ENCODE peak calls at places on chromosomes 4 and X, in four cellular contexts. J is heart right ventricle, R is choroid plexus epithelial cell, M is astrocyte. H is an unnamed sample.

GRCh38 chr4:65669008-65669971 is 999 bp downstream of the EPHA5 start:
- DNase-seq in R (peak), J (peak), M (peak), H (no peak)

GRCh38 chrX:13868481-13869040 is 51.7 kb upstream of the GPM6B start:
- DNase-seq in R (peak), M (peak), J (no peak), H (no peak)

GRCh38 chr4:53558981-53559620 is 32.2 kb downstream of the LNX1 start:
- DNase-seq in M (peak), R (peak), J (no peak), H (no peak)

GRCh38 chr4:1975391-1975801 is 33.4 kb downstream of the NELFA start:
- DNase-seq in M (no peak), J (no peak), R (no peak), H (no peak)

GRCh38 chr4:186844059-186844681 is 120.5 kb upstream of the FAT1 start:
- DNase-seq in M (peak), J (peak), R (peak), H (no peak)

GRCh38 chr4:52606766-52607165 is 52.3 kb downstream of the USP46 start:
- DNase-seq in J (no peak), R (no peak), M (peak), H (no peak)

GRCh38 chr4:154838694-154839093 is 57.6 kb downstream of the RBM46 start:
- DNase-seq in R (no peak), M (no peak), J (no peak), H (no peak)

GRCh38 chr4:147958057-147958456 is 226.2 kb downstream of the ARHGAP10 start:
- DNase-seq in J (no peak), M (no peak), R (no peak), H (no peak)

GRCh38 chrX:149687991-149688390 is 23.9 kb upstream of the MAGEA11 start:
- DNase-seq in J (no peak), M (no peak), R (no peak), H (no peak)

GRCh38 chrX:1223253-1223621 is 10.8 kb upstream of the CRLF2 start:
- DNase-seq in R (no peak), M (no peak), J (no peak), H (no peak)

GRCh38 chr4:128355301-128355700 is 67.7 kb upstream of the PGRMC2 start:
- DNase-seq in R (no peak), J (peak), M (no peak), H (no peak)

GRCh38 chr4:113435893-113436292 is 325.6 kb downstream of the CAMK2D start:
- DNase-seq in M (peak), R (peak), J (peak), H (no peak)

GRCh38 chrX:68672581-68673318 is 25.3 kb downstream of the STARD8 start:
- DNase-seq in M (no peak), J (peak), R (no peak), H (no peak)

GRCh38 chr4:40121515-40121914 is 64.9 kb downstream of the N4BP2 start:
- DNase-seq in R (peak), J (no peak), M (peak), H (no peak)

GRCh38 chr4:40367451-40367850 is 32.3 kb downstream of the CHRNA9 start:
- DNase-seq in J (no peak), M (no peak), R (no peak), H (no peak)

GRCh38 chr4:76614589-76614988 is 179.6 kb downstream of the SHROOM3 start:
- DNase-seq in R (no peak), M (peak), J (no peak), H (no peak)

GRCh38 chrX:627510-627964 is 3.1 kb upstream of the SHOX start:
- DNase-seq in J (no peak), M (no peak), R (no peak), H (no peak)

GRCh38 chr4:24527371-24527770 is 57.0 kb downstream of the DHX15 start:
- DNase-seq in J (no peak), R (peak), M (no peak), H (no peak)

GRCh38 chr4:71635094-71635493 is 148.8 kb downstream of the GC start:
- DNase-seq in J (no peak), R (no peak), M (no peak), H (no peak)

GRCh38 chr4:60173103-60173502 is 1027.0 kb upstream of the ADGRL3 start:
- DNase-seq in J (no peak), R (no peak), M (no peak), H (no peak)

GRCh38 chrX:8139713-8140112 is 31.4 kb downstream of the VCX2 start:
- DNase-seq in M (peak), R (peak), J (no peak), H (no peak)

GRCh38 chr4:168241953-168242352 is 76.6 kb downstream of the DDX60 start:
- DNase-seq in R (no peak), M (no peak), J (no peak), H (no peak)

GRCh38 chrX:109926743-109927662 is 75.9 kb upstream of the TMEM164 start:
- DNase-seq in J (no peak), M (no peak), R (no peak), H (no peak)

GRCh38 chr4:27176881-27177280 is 316.2 kb downstream of the STIM2 start:
- DNase-seq in R (no peak), M (no peak), J (no peak), H (no peak)

GRCh38 chrX:80550722-80551121 is 130.5 kb downstream of the TENT5D start:
- DNase-seq in M (no peak), R (no peak), J (no peak), H (no peak)

DNA sequence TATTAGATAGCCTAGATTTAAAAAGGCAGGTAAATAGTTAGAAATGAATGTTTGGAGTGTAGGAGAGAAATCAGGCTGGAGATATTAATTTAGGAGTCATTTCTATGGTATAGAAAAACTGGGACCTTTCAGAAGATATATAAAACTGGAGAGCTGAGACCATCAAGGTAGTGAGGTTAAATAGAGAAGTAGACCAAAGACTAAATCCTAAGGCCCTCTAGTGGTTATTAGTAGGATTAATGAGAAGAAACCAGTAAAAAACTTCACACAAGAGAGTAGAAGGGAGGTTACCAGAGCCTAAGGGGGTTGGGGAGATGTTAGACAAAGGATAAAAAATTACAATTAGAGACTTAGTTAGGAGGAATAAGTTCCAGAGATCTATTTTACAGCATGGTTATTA is 351.0 kb upstream of the SPANXN1 start:
- DNase-seq in J (no peak), R (peak), M (no peak), H (no peak)
- TF ChIP-seq CTCF in J (no peak), R (no peak), M (no peak), H (peak)

GRCh38 chrX:122113376-122113775 is 1066.0 kb downstream of the GLUD2 start:
- DNase-seq in R (no peak), J (no peak), M (no peak), H (no peak)
- TF ChIP-seq CTCF in R (no peak), J (no peak), M (no peak), H (no peak)

DNA sequence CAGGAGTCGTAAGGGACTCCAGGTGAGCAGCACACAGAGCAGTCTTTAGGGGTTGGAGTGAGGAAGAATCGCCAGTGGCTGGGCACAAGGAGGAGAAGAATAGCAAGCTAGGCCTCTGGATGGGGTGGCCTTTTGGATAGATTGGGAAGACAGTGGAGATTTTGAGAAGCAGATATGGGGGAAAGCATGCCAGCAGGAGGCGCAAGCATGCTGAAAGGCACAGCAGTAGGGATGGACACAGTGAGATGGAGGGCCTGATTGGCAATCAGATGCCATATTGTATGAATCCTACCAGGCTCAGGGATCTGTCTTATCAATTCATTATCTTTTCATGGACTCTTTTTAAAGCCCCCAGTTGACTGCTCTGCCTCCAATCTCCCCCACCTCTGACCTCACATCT is 60.4 kb upstream of the MAGEA4 start:
- DNase-seq in J (no peak), R (no peak), M (no peak), H (no peak)
- TF ChIP-seq CTCF in J (no peak), R (no peak), M (no peak), H (no peak)

GRCh38 chrX:86133761-86134160 is 14.5 kb upstream of the DACH2 start:
- DNase-seq in R (peak), J (no peak), M (no peak), H (no peak)
- TF ChIP-seq CTCF in R (peak), J (peak), M (peak), H (peak)

H was measured in mesothelial cell of epicardium.